ENCODE peak calls at places on chromosomes 11 and 22, in seven cellular contexts. M is mucosa of descending colon, G is HEK293T, P is H54, U is neural progenitor cell, L is iris pigment epithelial cell, Z is foreskin fibroblast. A is an unnamed sample.

GRCh38 chr11:82927264-82927880 is 25.8 kb downstream of the DDIAS start:
- DNase-seq in P (peak; percentile 37), L (peak; percentile 60), U (peak; percentile 61), G (peak; percentile 51), Z (peak; percentile 31), M (no peak), A (no peak)

GRCh38 chr11:65301491-65302329 is 13.0 kb upstream of the CDC42EP2 start:
- DNase-seq in L (no peak), P (no peak), G (no peak), Z (no peak), M (no peak), U (peak; percentile 78), A (no peak)

GRCh38 chr11:118156531-118157185 is 4.0 kb upstream of the SCN4B start:
- DNase-seq in L (no peak), P (no peak), U (peak; percentile 52), M (no peak), G (peak; percentile 22), Z (no peak), A (peak; percentile 6)

GRCh38 chr11:41714101-41714500 is 254.6 kb upstream of the LRRC4C start:
- DNase-seq in L (no peak), M (no peak), P (no peak), U (no peak), Z (no peak), G (no peak), A (no peak)

GRCh38 chr11:65539401-65540289 is 14.8 kb downstream of the SCYL1 start:
- DNase-seq in L (no peak), Z (no peak), G (no peak), U (peak; percentile 53), P (no peak), M (peak; percentile 90), A (no peak)

GRCh38 chr22:20644071-20644642 is 129.8 kb upstream of the SERPIND1 start:
- DNase-seq in M (no peak), U (no peak), Z (no peak), P (no peak), L (no peak), G (no peak), A (no peak)

GRCh38 chr11:127226959-127227358 is 226.4 kb upstream of the KIRREL3 start:
- DNase-seq in P (no peak), G (no peak), L (no peak), U (no peak), M (no peak), Z (no peak), A (no peak)

GRCh38 chr11:60691636-60692035 is 7.8 kb upstream of the MS4A8 start:
- DNase-seq in Z (no peak), P (no peak), L (no peak), U (no peak), G (no peak), M (no peak), A (no peak)

GRCh38 chr11:19660076-19660475 is 52.6 kb upstream of the NAV2 start:
- DNase-seq in P (peak; percentile 58), U (no peak), L (peak; percentile 84), G (no peak), M (no peak), Z (peak; percentile 61), A (no peak)

GRCh38 chr11:1568451-1568911 is 3.6 kb downstream of the DUSP8 start:
- DNase-seq in G (no peak), U (peak; percentile 88), L (no peak), M (peak; percentile 57), Z (no peak), P (no peak), A (peak; percentile 41)

GRCh38 chr11:95794086-95794485 is 3.8 kb downstream of the CEP57 start:
- DNase-seq in Z (no peak), M (no peak), G (no peak), U (no peak), P (no peak), L (peak; percentile 11), A (no peak)

GRCh38 chr22:30675436-30675835 is 7.8 kb upstream of the DUSP18 start:
- DNase-seq in L (no peak), M (no peak), Z (no peak), U (no peak), P (no peak), G (no peak), A (no peak)

GRCh38 chr11:73982990-73983763 is 534 bp upstream of the UCP2 start:
- DNase-seq in U (peak; percentile 93), L (peak; percentile 94), P (peak; percentile 90), Z (peak; percentile 81), M (peak; percentile 98), G (peak; percentile 96), A (peak; percentile 85)

GRCh38 chr11:25211635-25212251 is 714.9 kb downstream of the LUZP2 start:
- DNase-seq in P (no peak), U (no peak), M (no peak), Z (no peak), L (no peak), G (no peak), A (no peak)

GRCh38 chr22:50316114-50317065 is 8.9 kb upstream of the PLXNB2 start:
- DNase-seq in P (no peak), G (no peak), M (peak; percentile 51), L (no peak), U (no peak), Z (no peak), A (no peak)

GRCh38 chr11:69648679-69649575 is 8.0 kb downstream of the CCND1 start:
- DNase-seq in G (no peak), Z (no peak), U (no peak), P (no peak), L (no peak), M (peak; percentile 44), A (no peak)

GRCh38 chr22:46829140-46829891 is 66.9 kb downstream of the TBC1D22A start:
- DNase-seq in M (peak; percentile 10), P (peak; percentile 52), Z (peak; percentile 81), L (peak; percentile 87), U (no peak), G (no peak), A (no peak)

GRCh38 chr22:30423296-30423958 is 2.1 kb upstream of the MTFP1 start:
- DNase-seq in L (peak; percentile 80), P (no peak), Z (no peak), M (peak; percentile 88), U (no peak), G (no peak), A (peak; percentile 33)

GRCh38 chr11:34126959-34127848 is 21.8 kb downstream of the NAT10 start:
- DNase-seq in M (no peak), G (no peak), Z (no peak), L (no peak), P (no peak), U (no peak), A (no peak)

GRCh38 chr11:43567396-43567975 is 113.1 kb upstream of the HSD17B12 start:
- DNase-seq in U (peak; percentile 69), P (peak; percentile 67), M (no peak), G (peak; percentile 64), L (peak; percentile 54), Z (no peak), A (no peak)

GRCh38 chr11:122342089-122342749 is 226.2 kb upstream of the BLID start:
- DNase-seq in L (no peak), M (no peak), U (no peak), G (no peak), Z (no peak), P (no peak), A (no peak)

GRCh38 chr22:38230108-38230825 is 28.5 kb downstream of the MAFF start:
- DNase-seq in L (peak; percentile 51), M (no peak), G (peak; percentile 62), U (peak; percentile 47), P (no peak), Z (peak; percentile 64), A (no peak)

GRCh38 chr11:62432695-62433094 is 13.9 kb downstream of the SCGB1A1 start:
- DNase-seq in M (no peak), U (no peak), P (no peak), G (no peak), L (no peak), Z (no peak), A (no peak)

GRCh38 chr11:269146-269890 is 8.9 kb upstream of the NLRP6 start:
- DNase-seq in G (no peak), M (no peak), U (no peak), Z (no peak), P (no peak), L (peak; percentile 27), A (no peak)

GRCh38 chr11:69874984-69875673 is 55.9 kb upstream of the FGF3 start:
- DNase-seq in G (no peak), M (no peak), U (peak; percentile 54), L (no peak), P (no peak), Z (no peak), A (no peak)

GRCh38 chr11:77113382-77114088 is 10.9 kb downstream of the OMP start:
- DNase-seq in G (peak; percentile 48), M (peak; percentile 10), P (peak; percentile 69), L (peak; percentile 43), Z (no peak), U (peak; percentile 70), A (no peak)

GRCh38 chr11:127733552-127733951 is 733.0 kb upstream of the KIRREL3 start:
- DNase-seq in P (no peak), L (no peak), Z (no peak), U (no peak), M (no peak), G (no peak), A (no peak)

GRCh38 chr11:84558085-84558905 is 1068.8 kb downstream of the DLG2 start:
- DNase-seq in Z (peak; percentile 9), M (no peak), G (peak; percentile 22), U (peak; percentile 61), L (peak; percentile 61), P (peak; percentile 6), A (no peak)

A was measured in effector CD8-positive, alpha-beta T cell.